ENCODE peak calls at places on chromosomes 1 and 21, in ten cellular contexts. M is AG20443; T is D341Med; Q is left ventricle myocardium superior; E is iris pigment epithelial cell; S is cerebellar nuclear complex; X is globus pallidus; L is NCI-H1930; V is head of caudate nucleus; B is activated CD8-positive, alpha-beta memory T cell treated with anti-CD3 and anti-CD28 coated beads for 48 hours. C is an unnamed sample.

GRCh38 chr1:178192686-178193085 is 98.8 kb downstream of the RASAL2 start:
- DNase-seq in M (peak; percentile 73), T (no peak), Q (no peak), E (peak; percentile 90), S (no peak), X (peak; percentile 66), L (no peak), V (no peak), B (no peak), C (peak; percentile 87)

GRCh38 chr1:225427249-225428065 is at the start of gene LBR:
- DNase-seq in M (peak; percentile 60), T (no peak), Q (peak; percentile 65), E (peak; percentile 24), S (no peak), X (peak; percentile 26), L (no peak), V (peak; percentile 39), B (no peak), C (peak; percentile 52)

GRCh38 chr1:178512566-178513277 is at the start of gene TEX35:
- DNase-seq in M (no peak), T (no peak), Q (no peak), E (no peak), S (no peak), X (no peak), L (no peak), V (no peak), B (no peak), C (no peak)

GRCh38 chr1:243930822-243931671 is 81.0 kb upstream of the AKT3 start:
- DNase-seq in M (no peak), T (peak; percentile 78), Q (no peak), E (peak; percentile 50), S (no peak), X (no peak), L (no peak), V (no peak), B (no peak), C (peak; percentile 52)

GRCh38 chr1:174000274-174000852 is 21.8 kb downstream of the RC3H1 start:
- DNase-seq in M (no peak), T (no peak), Q (no peak), E (peak; percentile 59), S (no peak), X (no peak), L (no peak), V (no peak), B (no peak), C (peak; percentile 21)

GRCh38 chr1:93917302-93917701 is 8.1 kb upstream of the GCLM start:
- DNase-seq in M (no peak), T (no peak), Q (no peak), E (no peak), S (no peak), X (no peak), L (no peak), V (no peak), B (no peak), C (no peak)

GRCh38 chr1:11519629-11520031 is 40.7 kb downstream of the DISP3 start:
- DNase-seq in M (no peak), T (no peak), Q (no peak), E (no peak), S (no peak), X (no peak), L (no peak), V (no peak), B (no peak), C (no peak)

GRCh38 chr1:30982937-30983336 is 74.4 kb upstream of the SDC3 start:
- DNase-seq in M (no peak), T (no peak), Q (no peak), E (peak; percentile 70), S (no peak), X (peak; percentile 40), L (no peak), V (no peak), B (no peak), C (no peak)

GRCh38 chr21:39363607-39364555 is 15.0 kb upstream of the HMGN1 start:
- DNase-seq in M (no peak), T (no peak), Q (no peak), E (peak; percentile 43), S (no peak), X (no peak), L (no peak), V (no peak), B (no peak), C (peak; percentile 74)

GRCh38 chr1:23470282-23471070 is 13.5 kb downstream of the ASAP3 start:
- DNase-seq in M (peak; percentile 78), T (no peak), Q (peak; percentile 76), E (peak; percentile 68), S (no peak), X (peak; percentile 20), L (no peak), V (no peak), B (no peak), C (no peak)

GRCh38 chr1:226681652-226682493 is 57.2 kb downstream of the ITPKB start:
- DNase-seq in M (no peak), T (no peak), Q (no peak), E (no peak), S (no peak), X (no peak), L (no peak), V (no peak), B (no peak), C (no peak)

GRCh38 chr1:87878873-87879272 is 550.2 kb downstream of the LMO4 start:
- DNase-seq in M (no peak), T (no peak), Q (no peak), E (no peak), S (no peak), X (no peak), L (no peak), V (no peak), B (no peak), C (no peak)

C was measured in EH.